ENCODE peak calls at places on chromosome 13, in six cellular contexts. One of them, this sample, is unnamed.

GRCh38 chr13:80814541-80814940 is 473.6 kb upstream of the SPRY2 start:
- DNase-seq in cardiac muscle cell: peak; percentile 60
- DNase-seq in AG04450: no peak
- DNase-seq in upper lobe of right lung: no peak
- DNase-seq in fibroblast of the aortic adventitia: peak; percentile 40
- DNase-seq in fibroblast of villous mesenchyme: peak; percentile 32
- DNase-seq in this sample: peak; percentile 51

GRCh38 chr13:47610687-47611086 is 390.4 kb downstream of the SUCLA2 start:
- DNase-seq in cardiac muscle cell: no peak
- DNase-seq in AG04450: no peak
- DNase-seq in upper lobe of right lung: no peak
- DNase-seq in fibroblast of the aortic adventitia: no peak
- DNase-seq in fibroblast of villous mesenchyme: no peak
- DNase-seq in this sample: no peak

GRCh38 chr13:33918199-33918932 is 100.4 kb downstream of the RFC3 start:
- DNase-seq in cardiac muscle cell: peak; percentile 83
- DNase-seq in AG04450: no peak
- DNase-seq in upper lobe of right lung: no peak
- DNase-seq in fibroblast of the aortic adventitia: peak; percentile 85
- DNase-seq in fibroblast of villous mesenchyme: peak; percentile 57
- DNase-seq in this sample: peak; percentile 90

GRCh38 chr13:110712081-110712848 is 1.2 kb upstream of the ING1 start:
- DNase-seq in cardiac muscle cell: peak; percentile 89
- DNase-seq in AG04450: peak; percentile 53
- DNase-seq in upper lobe of right lung: peak; percentile 94
- DNase-seq in fibroblast of the aortic adventitia: peak; percentile 72
- DNase-seq in fibroblast of villous mesenchyme: peak; percentile 81
- DNase-seq in this sample: peak; percentile 72

GRCh38 chr13:73054712-73055111 is 4.1 kb upstream of the KLF5 start:
- DNase-seq in cardiac muscle cell: no peak
- DNase-seq in AG04450: no peak
- DNase-seq in upper lobe of right lung: no peak
- DNase-seq in fibroblast of the aortic adventitia: no peak
- DNase-seq in fibroblast of villous mesenchyme: no peak
- DNase-seq in this sample: no peak

GRCh38 chr13:33310245-33311038 is 24.9 kb upstream of the STARD13 start:
- DNase-seq in cardiac muscle cell: no peak
- DNase-seq in AG04450: no peak
- DNase-seq in upper lobe of right lung: no peak
- DNase-seq in fibroblast of the aortic adventitia: no peak
- DNase-seq in fibroblast of villous mesenchyme: no peak
- DNase-seq in this sample: no peak

GRCh38 chr13:64305246-64305645 is 2889.6 kb upstream of the PCDH20 start:
- DNase-seq in cardiac muscle cell: peak; percentile 49
- DNase-seq in AG04450: no peak
- DNase-seq in upper lobe of right lung: no peak
- DNase-seq in fibroblast of the aortic adventitia: peak; percentile 76
- DNase-seq in fibroblast of villous mesenchyme: no peak
- DNase-seq in this sample: peak; percentile 1

GRCh38 chr13:44710576-44710975 is 134.4 kb upstream of the TSC22D1 start:
- DNase-seq in cardiac muscle cell: peak; percentile 86
- DNase-seq in AG04450: peak; percentile 83
- DNase-seq in upper lobe of right lung: no peak
- DNase-seq in fibroblast of the aortic adventitia: peak; percentile 85
- DNase-seq in fibroblast of villous mesenchyme: peak; percentile 67
- DNase-seq in this sample: peak; percentile 93

GRCh38 chr13:38283346-38283745 is 66.3 kb upstream of the UFM1 start:
- DNase-seq in cardiac muscle cell: no peak
- DNase-seq in AG04450: no peak
- DNase-seq in upper lobe of right lung: no peak
- DNase-seq in fibroblast of the aortic adventitia: peak; percentile 12
- DNase-seq in fibroblast of villous mesenchyme: no peak
- DNase-seq in this sample: no peak

GRCh38 chr13:57932071-57932470 is 300.5 kb downstream of the PCDH17 start:
- DNase-seq in cardiac muscle cell: no peak
- DNase-seq in AG04450: no peak
- DNase-seq in upper lobe of right lung: no peak
- DNase-seq in fibroblast of the aortic adventitia: no peak
- DNase-seq in fibroblast of villous mesenchyme: no peak
- DNase-seq in this sample: no peak

GRCh38 chr13:22915442-22916082 is 265.2 kb upstream of the SGCG start:
- DNase-seq in cardiac muscle cell: peak; percentile 71
- DNase-seq in AG04450: no peak
- DNase-seq in upper lobe of right lung: peak; percentile 81
- DNase-seq in fibroblast of the aortic adventitia: peak; percentile 19
- DNase-seq in fibroblast of villous mesenchyme: peak; percentile 40
- DNase-seq in this sample: peak; percentile 54
- H3K4me3 ChIP-seq in cardiac muscle cell: peak overlapping the region; percentile 62
- H3K4me3 ChIP-seq in AG04450: peak overlapping the region; percentile 75
- H3K4me3 ChIP-seq in upper lobe of right lung: peak overlapping the region; percentile 60
- H3K4me3 ChIP-seq in fibroblast of the aortic adventitia: peak overlapping the region; percentile 70
- H3K4me3 ChIP-seq in fibroblast of villous mesenchyme: peak overlapping the region; percentile 76
- H3K4me3 ChIP-seq in this sample: peak overlapping the region; percentile 65

GRCh38 chr13:22039961-22040360 is 369.1 kb downstream of the FGF9 start:
- DNase-seq in cardiac muscle cell: no peak
- DNase-seq in AG04450: no peak
- DNase-seq in upper lobe of right lung: no peak
- DNase-seq in fibroblast of the aortic adventitia: no peak
- DNase-seq in fibroblast of villous mesenchyme: no peak
- DNase-seq in this sample: no peak

GRCh38 chr13:22041741-22042140 is 370.9 kb downstream of the FGF9 start:
- DNase-seq in cardiac muscle cell: no peak
- DNase-seq in AG04450: no peak
- DNase-seq in upper lobe of right lung: no peak
- DNase-seq in fibroblast of the aortic adventitia: no peak
- DNase-seq in fibroblast of villous mesenchyme: no peak
- DNase-seq in this sample: no peak

GRCh38 chr13:22040810-22041364 is 370.0 kb downstream of the FGF9 start:
- DNase-seq in cardiac muscle cell: no peak
- DNase-seq in AG04450: no peak
- DNase-seq in upper lobe of right lung: no peak
- DNase-seq in fibroblast of the aortic adventitia: no peak
- DNase-seq in fibroblast of villous mesenchyme: no peak
- DNase-seq in this sample: no peak
- H3K4me3 ChIP-seq in cardiac muscle cell: peak overlapping the region; percentile 13
- H3K4me3 ChIP-seq in AG04450: no peak overlapping the region
- H3K4me3 ChIP-seq in upper lobe of right lung: peak overlapping the region; percentile 11
- H3K4me3 ChIP-seq in fibroblast of the aortic adventitia: no peak overlapping the region
- H3K4me3 ChIP-seq in fibroblast of villous mesenchyme: no peak overlapping the region
- H3K4me3 ChIP-seq in this sample: no peak overlapping the region

GRCh38 chr13:49220035-49220855 is at the start of gene MLNR:
- DNase-seq in cardiac muscle cell: peak; percentile 49
- DNase-seq in AG04450: no peak
- DNase-seq in upper lobe of right lung: peak; percentile 68
- DNase-seq in fibroblast of the aortic adventitia: no peak
- DNase-seq in fibroblast of villous mesenchyme: peak; percentile 47
- DNase-seq in this sample: peak; percentile 33
- H3K4me3 ChIP-seq in cardiac muscle cell: peak within 1 kb of the TSS; percentile 24
- H3K4me3 ChIP-seq in AG04450: peak within 1 kb of the TSS; percentile 36
- H3K4me3 ChIP-seq in upper lobe of right lung: peak within 1 kb of the TSS; percentile 39
- H3K4me3 ChIP-seq in fibroblast of the aortic adventitia: peak within 1 kb of the TSS; percentile 17
- H3K4me3 ChIP-seq in fibroblast of villous mesenchyme: peak within 1 kb of the TSS; percentile 38
- H3K4me3 ChIP-seq in this sample: no peak within 1 kb of the TSS

GRCh38 chr13:109272595-109273325 is 513.6 kb downstream of the IRS2 start:
- DNase-seq in cardiac muscle cell: peak; percentile 35
- DNase-seq in AG04450: no peak
- DNase-seq in upper lobe of right lung: no peak
- DNase-seq in fibroblast of the aortic adventitia: no peak
- DNase-seq in fibroblast of villous mesenchyme: peak; percentile 73
- DNase-seq in this sample: no peak
- H3K4me3 ChIP-seq in cardiac muscle cell: no peak overlapping the region
- H3K4me3 ChIP-seq in AG04450: no peak overlapping the region
- H3K4me3 ChIP-seq in upper lobe of right lung: no peak overlapping the region
- H3K4me3 ChIP-seq in fibroblast of the aortic adventitia: no peak overlapping the region
- H3K4me3 ChIP-seq in fibroblast of villous mesenchyme: peak overlapping the region; percentile 52
- H3K4me3 ChIP-seq in this sample: peak overlapping the region; percentile 39

DNA sequence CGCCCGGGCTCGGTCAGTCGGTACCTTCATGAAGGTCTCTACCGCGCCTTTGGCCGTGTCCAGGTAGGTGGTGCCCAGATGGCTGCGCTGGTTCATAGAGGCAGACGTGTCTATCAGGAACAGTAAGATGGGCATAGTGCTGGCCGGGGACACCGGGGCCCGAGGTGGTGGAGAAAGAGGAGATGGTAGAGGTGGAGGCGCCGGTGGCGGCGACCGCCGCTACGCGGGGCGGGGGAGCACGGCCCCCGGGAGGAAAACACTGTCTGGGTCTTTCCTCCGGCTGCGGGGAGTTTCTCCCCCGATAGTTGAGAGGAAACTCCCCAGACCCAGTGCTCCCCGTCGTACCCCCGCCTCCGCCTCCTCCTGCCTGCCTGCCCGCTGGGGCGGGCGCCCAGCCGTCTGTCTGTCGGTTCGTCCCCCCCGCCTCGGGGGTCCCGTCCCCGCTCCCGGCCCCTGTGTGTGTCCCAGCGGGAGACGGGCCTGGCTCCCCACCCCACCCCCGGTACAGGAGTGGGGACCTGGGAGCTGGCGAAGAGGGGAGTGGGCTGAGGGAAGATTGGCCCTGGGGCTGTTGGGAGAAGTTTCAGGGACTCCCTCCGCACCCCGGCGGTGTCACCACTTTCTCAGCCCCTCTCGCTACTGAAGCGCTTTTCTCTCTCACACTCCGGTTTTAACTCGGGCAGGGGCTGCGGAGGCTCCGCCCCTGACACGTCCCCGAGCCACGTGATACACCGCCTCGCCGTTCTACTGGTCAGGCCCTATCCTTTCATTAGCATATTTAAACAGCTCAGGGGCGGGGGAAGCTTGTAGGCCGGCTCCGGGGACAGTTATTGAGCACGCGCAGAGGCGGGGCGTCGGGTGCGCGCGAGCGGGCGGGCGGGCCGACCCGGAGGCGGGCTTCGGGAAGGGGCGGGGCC is at the start of gene INTS6:
- DNase-seq in cardiac muscle cell: peak; percentile 100
- DNase-seq in AG04450: peak; percentile 98
- DNase-seq in upper lobe of right lung: peak; percentile 99
- DNase-seq in fibroblast of the aortic adventitia: peak; percentile 99
- DNase-seq in fibroblast of villous mesenchyme: peak; percentile 100
- DNase-seq in this sample: peak; percentile 99
- H3K4me3 ChIP-seq in cardiac muscle cell: peak within 1 kb of the TSS; percentile 89
- H3K4me3 ChIP-seq in AG04450: peak within 1 kb of the TSS; percentile 88
- H3K4me3 ChIP-seq in upper lobe of right lung: peak within 1 kb of the TSS; percentile 98
- H3K4me3 ChIP-seq in fibroblast of the aortic adventitia: peak within 1 kb of the TSS; percentile 90
- H3K4me3 ChIP-seq in fibroblast of villous mesenchyme: peak within 1 kb of the TSS; percentile 93
- H3K4me3 ChIP-seq in this sample: peak within 1 kb of the TSS; percentile 84

DNA sequence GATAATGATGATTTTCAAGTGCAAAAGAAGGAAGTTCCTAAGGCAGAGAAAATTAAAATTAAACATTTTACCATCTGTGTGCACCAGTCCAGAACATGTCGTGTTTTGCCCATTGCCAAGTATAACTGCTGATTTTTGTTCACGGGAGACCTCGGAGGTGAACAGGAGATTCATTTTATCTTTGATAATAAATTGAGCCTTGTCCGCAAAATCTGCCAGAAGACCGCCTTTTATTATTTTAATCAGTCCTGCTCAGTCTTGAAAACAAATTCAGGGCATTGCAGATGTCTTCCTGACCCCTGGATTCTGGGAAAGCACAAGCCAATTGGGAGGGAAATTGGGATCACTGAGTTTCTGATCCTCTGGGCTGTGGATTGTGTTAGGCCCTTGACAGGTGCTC is 165.9 kb downstream of the STK24 start:
- DNase-seq in cardiac muscle cell: no peak
- DNase-seq in AG04450: no peak
- DNase-seq in upper lobe of right lung: no peak
- DNase-seq in fibroblast of the aortic adventitia: no peak
- DNase-seq in fibroblast of villous mesenchyme: no peak
- DNase-seq in this sample: no peak
- H3K4me3 ChIP-seq in cardiac muscle cell: no peak overlapping the region
- H3K4me3 ChIP-seq in AG04450: no peak overlapping the region
- H3K4me3 ChIP-seq in upper lobe of right lung: no peak overlapping the region
- H3K4me3 ChIP-seq in fibroblast of the aortic adventitia: no peak overlapping the region
- H3K4me3 ChIP-seq in fibroblast of villous mesenchyme: no peak overlapping the region
- H3K4me3 ChIP-seq in this sample: no peak overlapping the region

DNA sequence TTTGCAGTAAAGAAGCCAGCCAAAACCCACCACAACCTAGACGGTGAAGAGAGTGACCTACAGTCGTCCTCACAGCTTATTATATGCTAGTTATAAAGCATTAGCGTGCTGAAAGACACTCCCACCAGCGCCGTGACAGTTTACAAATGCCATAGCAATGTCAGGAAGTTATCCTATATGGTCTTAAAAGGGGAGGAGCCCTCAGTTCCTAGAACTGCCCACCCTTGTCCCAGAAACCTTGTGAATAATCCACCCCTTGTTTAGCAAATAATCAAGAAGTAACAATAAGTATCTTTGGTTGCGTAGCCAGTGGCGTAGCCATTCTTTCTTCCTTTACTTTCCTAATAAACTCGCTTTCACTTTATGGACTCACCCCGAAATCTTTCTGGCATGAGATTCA is 227.9 kb upstream of the ARGLU1 start:
- DNase-seq in cardiac muscle cell: peak; percentile 10
- DNase-seq in AG04450: no peak
- DNase-seq in upper lobe of right lung: no peak
- DNase-seq in fibroblast of the aortic adventitia: no peak
- DNase-seq in fibroblast of villous mesenchyme: no peak
- DNase-seq in this sample: no peak
- H3K4me3 ChIP-seq in cardiac muscle cell: no peak overlapping the region
- H3K4me3 ChIP-seq in AG04450: no peak overlapping the region
- H3K4me3 ChIP-seq in upper lobe of right lung: peak overlapping the region; percentile 22
- H3K4me3 ChIP-seq in fibroblast of the aortic adventitia: no peak overlapping the region
- H3K4me3 ChIP-seq in fibroblast of villous mesenchyme: no peak overlapping the region
- H3K4me3 ChIP-seq in this sample: no peak overlapping the region

This sample was measured in fibroblast of mammary gland.